ENCODE peak calls at places on chromosomes 11 and 22, in eight cellular contexts. One of them, this sample, is unnamed.

GRCh38 chr22:44532466-44533025 is 34.5 kb upstream of the RTL6 start:
- DNase-seq in neural progenitor cell: no peak
- DNase-seq in CD8-positive, alpha-beta T cell: no peak
- DNase-seq in OCI-LY7: no peak
- DNase-seq in sigmoid colon: no peak
- DNase-seq in A549: no peak
- DNase-seq in psoas muscle: no peak
- DNase-seq in ovary: no peak
- DNase-seq in this sample: no peak

GRCh38 chr11:84580338-84580737 is 1046.8 kb downstream of the DLG2 start:
- DNase-seq in ovary: no peak
- DNase-seq in OCI-LY7: no peak
- DNase-seq in CD8-positive, alpha-beta T cell: no peak
- DNase-seq in neural progenitor cell: peak
- DNase-seq in A549: no peak
- DNase-seq in sigmoid colon: no peak
- DNase-seq in psoas muscle: no peak
- DNase-seq in this sample: no peak

GRCh38 chr22:19898831-19899567 is 42.6 kb upstream of the COMT start:
- DNase-seq in neural progenitor cell: no peak
- DNase-seq in A549: no peak
- DNase-seq in CD8-positive, alpha-beta T cell: no peak
- DNase-seq in psoas muscle: no peak
- DNase-seq in OCI-LY7: no peak
- DNase-seq in ovary: no peak
- DNase-seq in sigmoid colon: no peak
- DNase-seq in this sample: no peak

GRCh38 chr11:13332124-13332523 is 54.5 kb downstream of the BMAL1 start:
- DNase-seq in psoas muscle: no peak
- DNase-seq in CD8-positive, alpha-beta T cell: no peak
- DNase-seq in sigmoid colon: no peak
- DNase-seq in A549: no peak
- DNase-seq in neural progenitor cell: no peak
- DNase-seq in OCI-LY7: no peak
- DNase-seq in ovary: no peak
- DNase-seq in this sample: no peak

GRCh38 chr22:41579297-41579996 is 10.2 kb downstream of the PMM1 start:
- DNase-seq in A549: no peak
- DNase-seq in neural progenitor cell: no peak
- DNase-seq in sigmoid colon: no peak
- DNase-seq in ovary: no peak
- DNase-seq in psoas muscle: no peak
- DNase-seq in OCI-LY7: no peak
- DNase-seq in CD8-positive, alpha-beta T cell: no peak
- DNase-seq in this sample: no peak

GRCh38 chr11:59829358-59829757 is 15.9 kb downstream of the CBLIF start:
- DNase-seq in ovary: no peak
- DNase-seq in CD8-positive, alpha-beta T cell: no peak
- DNase-seq in neural progenitor cell: no peak
- DNase-seq in psoas muscle: no peak
- DNase-seq in A549: no peak
- DNase-seq in OCI-LY7: no peak
- DNase-seq in sigmoid colon: no peak
- DNase-seq in this sample: no peak

GRCh38 chr11:97225794-97226193 is 836.0 kb downstream of the JRKL start:
- DNase-seq in sigmoid colon: no peak
- DNase-seq in neural progenitor cell: no peak
- DNase-seq in psoas muscle: no peak
- DNase-seq in OCI-LY7: no peak
- DNase-seq in A549: no peak
- DNase-seq in CD8-positive, alpha-beta T cell: no peak
- DNase-seq in ovary: no peak
- DNase-seq in this sample: no peak

GRCh38 chr11:24046731-24047130 is 450.1 kb upstream of the LUZP2 start:
- DNase-seq in A549: no peak
- DNase-seq in sigmoid colon: no peak
- DNase-seq in OCI-LY7: no peak
- DNase-seq in CD8-positive, alpha-beta T cell: no peak
- DNase-seq in psoas muscle: no peak
- DNase-seq in neural progenitor cell: no peak
- DNase-seq in ovary: no peak
- DNase-seq in this sample: no peak

GRCh38 chr11:73949246-73949645 is 1.6 kb upstream of the DNAJB13 start:
- DNase-seq in neural progenitor cell: no peak
- DNase-seq in CD8-positive, alpha-beta T cell: no peak
- DNase-seq in A549: no peak
- DNase-seq in ovary: no peak
- DNase-seq in OCI-LY7: no peak
- DNase-seq in sigmoid colon: peak
- DNase-seq in psoas muscle: no peak
- DNase-seq in this sample: no peak

GRCh38 chr11:20488352-20488751 is 100.8 kb downstream of the PRMT3 start:
- DNase-seq in psoas muscle: no peak
- DNase-seq in A549: no peak
- DNase-seq in ovary: no peak
- DNase-seq in neural progenitor cell: no peak
- DNase-seq in OCI-LY7: no peak
- DNase-seq in CD8-positive, alpha-beta T cell: no peak
- DNase-seq in sigmoid colon: no peak
- DNase-seq in this sample: no peak

GRCh38 chr22:20843501-20843900 is 15.1 kb downstream of the PI4KA start:
- DNase-seq in ovary: no peak
- DNase-seq in CD8-positive, alpha-beta T cell: no peak
- DNase-seq in OCI-LY7: no peak
- DNase-seq in A549: no peak
- DNase-seq in sigmoid colon: no peak
- DNase-seq in psoas muscle: no peak
- DNase-seq in neural progenitor cell: no peak
- DNase-seq in this sample: no peak

GRCh38 chr22:36546932-36547331 is 18.0 kb upstream of the EIF3D start:
- DNase-seq in CD8-positive, alpha-beta T cell: no peak
- DNase-seq in A549: peak
- DNase-seq in ovary: no peak
- DNase-seq in OCI-LY7: no peak
- DNase-seq in sigmoid colon: no peak
- DNase-seq in psoas muscle: no peak
- DNase-seq in neural progenitor cell: no peak
- DNase-seq in this sample: no peak

DNA sequence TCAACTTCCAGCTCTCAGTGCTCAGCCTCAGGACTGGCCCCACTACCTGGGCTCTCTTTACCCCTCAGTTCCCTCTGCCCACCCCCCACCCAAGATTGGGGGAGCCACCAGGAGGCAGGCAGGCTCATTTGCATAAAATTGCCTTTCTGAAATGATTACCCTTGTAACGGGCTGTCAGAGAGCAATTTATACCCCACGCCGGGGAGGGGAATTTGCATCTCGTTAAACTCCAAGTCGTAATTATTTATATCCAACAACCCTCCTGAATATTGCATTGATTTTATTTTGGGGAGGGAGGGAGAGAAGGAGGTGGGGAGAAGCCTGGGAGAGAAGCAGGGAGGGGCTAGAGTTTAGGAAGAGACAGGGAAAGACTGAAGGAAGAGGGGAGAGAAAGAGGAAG is 8.3 kb downstream of the NRXN2 start:
- DNase-seq in sigmoid colon: no peak
- DNase-seq in neural progenitor cell: no peak
- DNase-seq in ovary: no peak
- DNase-seq in CD8-positive, alpha-beta T cell: no peak
- DNase-seq in A549: no peak
- DNase-seq in OCI-LY7: no peak
- DNase-seq in psoas muscle: no peak
- DNase-seq in this sample: no peak
- H3K4me3 ChIP-seq in sigmoid colon: no peak
- H3K4me3 ChIP-seq in neural progenitor cell: no peak
- H3K4me3 ChIP-seq in ovary: no peak
- H3K4me3 ChIP-seq in CD8-positive, alpha-beta T cell: no peak
- H3K4me3 ChIP-seq in A549: no peak
- H3K4me3 ChIP-seq in OCI-LY7: no peak
- H3K4me3 ChIP-seq in psoas muscle: no peak
- H3K4me3 ChIP-seq in this sample: no peak

GRCh38 chr11:46981429-46981828 is 44.9 kb downstream of the CSTPP1 start:
- DNase-seq in sigmoid colon: no peak
- DNase-seq in OCI-LY7: no peak
- DNase-seq in A549: no peak
- DNase-seq in ovary: no peak
- DNase-seq in psoas muscle: no peak
- DNase-seq in neural progenitor cell: no peak
- DNase-seq in CD8-positive, alpha-beta T cell: no peak
- DNase-seq in this sample: no peak

GRCh38 chr11:46976182-46976854 is 39.8 kb downstream of the CSTPP1 start:
- DNase-seq in psoas muscle: no peak
- DNase-seq in A549: no peak
- DNase-seq in OCI-LY7: no peak
- DNase-seq in ovary: no peak
- DNase-seq in sigmoid colon: no peak
- DNase-seq in neural progenitor cell: no peak
- DNase-seq in CD8-positive, alpha-beta T cell: no peak
- DNase-seq in this sample: no peak

GRCh38 chr11:46977940-46978595 is 41.5 kb downstream of the CSTPP1 start:
- DNase-seq in psoas muscle: no peak
- DNase-seq in sigmoid colon: no peak
- DNase-seq in CD8-positive, alpha-beta T cell: no peak
- DNase-seq in A549: peak
- DNase-seq in neural progenitor cell: no peak
- DNase-seq in ovary: no peak
- DNase-seq in OCI-LY7: no peak
- DNase-seq in this sample: no peak

GRCh38 chr11:46979358-46979757 is 42.8 kb downstream of the CSTPP1 start:
- DNase-seq in OCI-LY7: no peak
- DNase-seq in ovary: no peak
- DNase-seq in sigmoid colon: no peak
- DNase-seq in neural progenitor cell: no peak
- DNase-seq in A549: no peak
- DNase-seq in CD8-positive, alpha-beta T cell: no peak
- DNase-seq in psoas muscle: no peak
- DNase-seq in this sample: no peak

DNA sequence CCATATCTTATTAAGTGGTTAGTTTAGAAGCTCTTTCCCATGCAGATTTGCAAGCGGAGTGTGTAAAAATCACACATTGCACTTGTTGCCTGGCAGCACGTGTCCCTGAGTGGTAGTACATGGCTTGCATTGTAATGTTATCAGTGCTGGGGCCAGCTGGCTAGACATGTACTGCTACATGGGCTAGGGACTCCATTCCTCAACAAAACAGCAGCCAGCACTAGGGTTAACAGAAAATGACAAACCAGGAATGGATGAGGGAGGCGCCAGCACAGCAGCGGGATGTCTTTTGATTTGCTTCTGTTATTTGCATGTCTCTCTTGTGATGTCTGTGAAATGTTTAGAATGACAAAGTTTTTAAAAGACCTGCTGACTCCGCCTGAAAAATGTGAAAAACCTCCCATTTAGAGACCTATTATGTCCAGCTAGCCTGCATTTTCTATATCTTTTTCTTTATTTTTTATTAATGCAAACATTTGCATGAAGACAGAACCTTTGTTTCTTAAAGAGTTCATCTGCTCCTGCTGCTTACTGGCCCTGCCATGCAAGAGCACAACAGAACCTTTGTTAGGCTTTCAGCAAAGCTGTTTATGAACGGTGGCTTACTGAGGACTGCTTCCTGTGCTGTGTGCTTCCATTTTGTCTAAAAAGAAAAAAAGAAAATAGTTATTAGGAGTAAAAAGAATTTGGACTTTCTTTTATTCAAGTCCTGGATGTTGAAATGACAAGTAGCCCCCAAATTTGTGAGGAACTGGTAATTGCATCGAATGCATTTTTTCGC is 40.7 kb downstream of the CSTPP1 start:
- DNase-seq in sigmoid colon: no peak
- DNase-seq in psoas muscle: no peak
- DNase-seq in A549: no peak
- DNase-seq in OCI-LY7: no peak
- DNase-seq in ovary: no peak
- DNase-seq in neural progenitor cell: peak
- DNase-seq in CD8-positive, alpha-beta T cell: no peak
- DNase-seq in this sample: peak
- H3K4me3 ChIP-seq in sigmoid colon: no peak
- H3K4me3 ChIP-seq in psoas muscle: no peak
- H3K4me3 ChIP-seq in A549: no peak
- H3K4me3 ChIP-seq in OCI-LY7: no peak
- H3K4me3 ChIP-seq in ovary: no peak
- H3K4me3 ChIP-seq in neural progenitor cell: peak
- H3K4me3 ChIP-seq in CD8-positive, alpha-beta T cell: no peak
- H3K4me3 ChIP-seq in this sample: no peak

GRCh38 chr11:45897556-45897955 is 9.5 kb downstream of the FREY1 start:
- DNase-seq in A549: peak
- DNase-seq in neural progenitor cell: no peak
- DNase-seq in sigmoid colon: no peak
- DNase-seq in psoas muscle: peak
- DNase-seq in OCI-LY7: no peak
- DNase-seq in CD8-positive, alpha-beta T cell: no peak
- DNase-seq in ovary: no peak
- DNase-seq in this sample: peak

GRCh38 chr11:45899448-45900174 is 7.5 kb downstream of the FREY1 start:
- DNase-seq in OCI-LY7: peak
- DNase-seq in sigmoid colon: peak
- DNase-seq in ovary: peak
- DNase-seq in CD8-positive, alpha-beta T cell: peak
- DNase-seq in neural progenitor cell: peak
- DNase-seq in A549: peak
- DNase-seq in psoas muscle: peak
- DNase-seq in this sample: peak

GRCh38 chr11:45896392-45897068 is 10.5 kb downstream of the FREY1 start:
- DNase-seq in CD8-positive, alpha-beta T cell: no peak
- DNase-seq in A549: no peak
- DNase-seq in sigmoid colon: no peak
- DNase-seq in ovary: no peak
- DNase-seq in neural progenitor cell: peak
- DNase-seq in OCI-LY7: no peak
- DNase-seq in psoas muscle: peak
- DNase-seq in this sample: no peak

GRCh38 chr11:45900916-45901617 is 6.0 kb downstream of the FREY1 start:
- DNase-seq in OCI-LY7: no peak
- DNase-seq in A549: no peak
- DNase-seq in CD8-positive, alpha-beta T cell: no peak
- DNase-seq in neural progenitor cell: peak
- DNase-seq in psoas muscle: no peak
- DNase-seq in sigmoid colon: peak
- DNase-seq in ovary: no peak
- DNase-seq in this sample: no peak

DNA sequence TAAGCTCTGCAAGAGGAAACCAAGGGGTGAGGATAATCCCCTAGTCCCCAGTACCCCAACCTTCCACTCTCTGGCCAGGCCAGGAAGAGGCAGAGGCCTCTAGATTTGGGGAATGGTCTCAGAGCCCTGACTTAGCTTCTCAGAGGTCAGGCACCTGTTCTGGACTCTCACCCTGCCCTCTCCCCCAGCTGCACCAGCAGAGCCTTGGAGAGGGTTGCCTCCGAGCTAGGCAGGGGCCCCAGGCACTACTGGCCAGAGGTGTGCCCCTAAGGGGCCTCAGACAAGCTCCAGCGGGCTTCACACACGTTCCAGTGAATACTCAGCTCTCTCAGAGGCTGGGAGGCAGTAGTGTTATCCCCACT is 8.0 kb downstream of the FREY1 start:
- DNase-seq in A549: no peak
- DNase-seq in OCI-LY7: no peak
- DNase-seq in CD8-positive, alpha-beta T cell: no peak
- DNase-seq in sigmoid colon: no peak
- DNase-seq in ovary: no peak
- DNase-seq in neural progenitor cell: no peak
- DNase-seq in psoas muscle: no peak
- DNase-seq in this sample: no peak
- H3K4me3 ChIP-seq in A549: peak
- H3K4me3 ChIP-seq in OCI-LY7: peak
- H3K4me3 ChIP-seq in CD8-positive, alpha-beta T cell: peak
- H3K4me3 ChIP-seq in sigmoid colon: peak
- H3K4me3 ChIP-seq in ovary: peak
- H3K4me3 ChIP-seq in neural progenitor cell: peak
- H3K4me3 ChIP-seq in psoas muscle: peak
- H3K4me3 ChIP-seq in this sample: no peak

GRCh38 chr11:114180301-114181055 is 115.7 kb upstream of the NNMT start:
- DNase-seq in psoas muscle: peak
- DNase-seq in A549: peak
- DNase-seq in neural progenitor cell: peak
- DNase-seq in ovary: peak
- DNase-seq in OCI-LY7: peak
- DNase-seq in sigmoid colon: no peak
- DNase-seq in CD8-positive, alpha-beta T cell: no peak
- DNase-seq in this sample: no peak
- H3K4me3 ChIP-seq in psoas muscle: peak
- H3K4me3 ChIP-seq in A549: no peak
- H3K4me3 ChIP-seq in neural progenitor cell: no peak
- H3K4me3 ChIP-seq in ovary: peak
- H3K4me3 ChIP-seq in OCI-LY7: no peak
- H3K4me3 ChIP-seq in sigmoid colon: peak
- H3K4me3 ChIP-seq in CD8-positive, alpha-beta T cell: no peak
- H3K4me3 ChIP-seq in this sample: peak